ENCODE peak calls at places on chromosomes 7 and 10, in four cellular contexts. One of them, this sample, is unnamed.

GRCh38 chr7:116793795-116794360 is 68.5 kb upstream of the CAPZA2 start:
- DNase-seq in GM23338: no peak
- DNase-seq in HFFc6: no peak
- DNase-seq in breast epithelium: no peak
- DNase-seq in this sample: no peak

GRCh38 chr10:71812016-71812912 is 38.8 kb downstream of the PSAP start:
- DNase-seq in HFFc6: peak
- DNase-seq in GM23338: peak
- DNase-seq in breast epithelium: no peak
- DNase-seq in this sample: no peak

GRCh38 chr10:112724404-112724991 is 225.5 kb upstream of the TCF7L2 start:
- DNase-seq in HFFc6: no peak
- DNase-seq in GM23338: no peak
- DNase-seq in breast epithelium: no peak
- DNase-seq in this sample: no peak

GRCh38 chr7:27641576-27642230 is 21.0 kb downstream of the HIBADH start:
- DNase-seq in GM23338: no peak
- DNase-seq in breast epithelium: no peak
- DNase-seq in HFFc6: no peak
- DNase-seq in this sample: no peak

GRCh38 chr10:67402620-67403019 is 293.4 kb downstream of the CTNNA3 start:
- DNase-seq in GM23338: no peak
- DNase-seq in HFFc6: no peak
- DNase-seq in breast epithelium: no peak
- DNase-seq in this sample: no peak

GRCh38 chr7:100489824-100490223 is 6.1 kb downstream of the NYAP1 start:
- DNase-seq in breast epithelium: no peak
- DNase-seq in GM23338: peak
- DNase-seq in HFFc6: peak
- DNase-seq in this sample: peak

GRCh38 chr10:11824825-11825224 is 1.7 kb downstream of the PROSER2 start:
- DNase-seq in GM23338: no peak
- DNase-seq in breast epithelium: no peak
- DNase-seq in HFFc6: no peak
- DNase-seq in this sample: no peak

GRCh38 chr7:130913721-130914588 is 179.9 kb upstream of the KLF14 start:
- DNase-seq in breast epithelium: no peak
- DNase-seq in GM23338: no peak
- DNase-seq in HFFc6: no peak
- DNase-seq in this sample: no peak

GRCh38 chr10:60363187-60363586 is 26.5 kb downstream of the ANK3 start:
- DNase-seq in GM23338: no peak
- DNase-seq in HFFc6: no peak
- DNase-seq in breast epithelium: no peak
- DNase-seq in this sample: no peak

GRCh38 chr10:15306881-15307280 is 64.2 kb downstream of the FAM171A1 start:
- DNase-seq in HFFc6: no peak
- DNase-seq in GM23338: no peak
- DNase-seq in breast epithelium: no peak
- DNase-seq in this sample: no peak

GRCh38 chr7:45920543-45921380 is at the start of gene IGFBP3:
- DNase-seq in GM23338: peak
- DNase-seq in HFFc6: peak
- DNase-seq in breast epithelium: no peak
- DNase-seq in this sample: no peak

GRCh38 chr7:12893292-12893691 is 205.9 kb downstream of the ARL4A start:
- DNase-seq in breast epithelium: no peak
- DNase-seq in HFFc6: no peak
- DNase-seq in GM23338: no peak
- DNase-seq in this sample: no peak

GRCh38 chr10:73886085-73886529 is 11.8 kb upstream of the CAMK2G start:
- DNase-seq in breast epithelium: peak
- DNase-seq in HFFc6: peak
- DNase-seq in GM23338: peak
- DNase-seq in this sample: no peak

GRCh38 chr7:55188590-55189446 is 170.0 kb downstream of the EGFR start:
- DNase-seq in HFFc6: no peak
- DNase-seq in breast epithelium: no peak
- DNase-seq in GM23338: no peak
- DNase-seq in this sample: no peak

GRCh38 chr7:33080326-33080725 is 17.8 kb upstream of the NT5C3A start:
- DNase-seq in HFFc6: no peak
- DNase-seq in breast epithelium: no peak
- DNase-seq in GM23338: peak
- DNase-seq in this sample: no peak

GRCh38 chr7:122748195-122748594 is 45.5 kb upstream of the RNF148 start:
- DNase-seq in breast epithelium: no peak
- DNase-seq in HFFc6: no peak
- DNase-seq in GM23338: no peak
- DNase-seq in this sample: no peak

GRCh38 chr7:157552295-157552993 is 215.6 kb downstream of the DNAJB6 start:
- DNase-seq in HFFc6: no peak
- DNase-seq in GM23338: no peak
- DNase-seq in breast epithelium: peak
- DNase-seq in this sample: no peak

GRCh38 chr10:27801171-27801785 is 55.7 kb upstream of the MKX start:
- DNase-seq in breast epithelium: no peak
- DNase-seq in HFFc6: no peak
- DNase-seq in GM23338: no peak
- DNase-seq in this sample: no peak

GRCh38 chr10:72204296-72204695 is 11.5 kb upstream of the ANAPC16 start:
- DNase-seq in HFFc6: no peak
- DNase-seq in breast epithelium: no peak
- DNase-seq in GM23338: no peak
- DNase-seq in this sample: no peak

GRCh38 chr10:44478040-44478439 is 93.1 kb upstream of the CXCL12 start:
- DNase-seq in HFFc6: no peak
- DNase-seq in breast epithelium: no peak
- DNase-seq in GM23338: no peak
- DNase-seq in this sample: no peak

GRCh38 chr10:44473146-44473545 is 88.2 kb upstream of the CXCL12 start:
- DNase-seq in GM23338: no peak
- DNase-seq in HFFc6: no peak
- DNase-seq in breast epithelium: no peak
- DNase-seq in this sample: no peak

GRCh38 chr10:44476421-44476820 is 91.5 kb upstream of the CXCL12 start:
- DNase-seq in HFFc6: no peak
- DNase-seq in GM23338: no peak
- DNase-seq in breast epithelium: no peak
- DNase-seq in this sample: no peak

GRCh38 chr10:44479306-44479705 is 94.4 kb upstream of the CXCL12 start:
- DNase-seq in breast epithelium: no peak
- DNase-seq in HFFc6: no peak
- DNase-seq in GM23338: no peak
- DNase-seq in this sample: no peak

DNA sequence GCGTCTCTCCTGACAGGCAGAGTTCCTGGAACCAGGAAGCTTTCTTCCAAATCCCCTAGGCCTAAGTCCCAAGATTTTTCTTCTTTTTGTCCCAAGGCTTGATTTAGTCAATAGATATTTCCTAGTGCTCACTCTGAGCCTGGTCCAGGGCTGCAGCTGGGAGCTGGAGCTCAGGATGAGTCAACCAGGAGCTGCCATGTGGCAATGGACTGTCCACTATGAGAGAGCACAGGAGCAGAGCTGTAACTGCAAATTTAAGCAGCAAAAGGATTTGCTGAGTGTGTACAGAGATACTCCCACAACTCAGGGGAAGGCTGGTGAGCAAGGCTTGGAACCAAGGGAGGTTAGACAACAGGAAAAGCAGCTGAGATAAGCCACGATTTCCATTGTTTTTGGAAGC is 92.1 kb upstream of the CXCL12 start:
- DNase-seq in breast epithelium: no peak
- DNase-seq in GM23338: no peak
- DNase-seq in HFFc6: peak
- DNase-seq in this sample: no peak
- TF ChIP-seq CTCF in breast epithelium: no peak
- TF ChIP-seq CTCF in GM23338: no peak
- TF ChIP-seq CTCF in HFFc6: no peak
- TF ChIP-seq CTCF in this sample: no peak

GRCh38 chr10:87622290-87623004 is 37.2 kb upstream of the PAPSS2 start:
- DNase-seq in HFFc6: no peak
- DNase-seq in GM23338: peak
- DNase-seq in breast epithelium: no peak
- DNase-seq in this sample: no peak
- TF ChIP-seq CTCF in HFFc6: no peak
- TF ChIP-seq CTCF in GM23338: peak
- TF ChIP-seq CTCF in breast epithelium: no peak
- TF ChIP-seq CTCF in this sample: peak

DNA sequence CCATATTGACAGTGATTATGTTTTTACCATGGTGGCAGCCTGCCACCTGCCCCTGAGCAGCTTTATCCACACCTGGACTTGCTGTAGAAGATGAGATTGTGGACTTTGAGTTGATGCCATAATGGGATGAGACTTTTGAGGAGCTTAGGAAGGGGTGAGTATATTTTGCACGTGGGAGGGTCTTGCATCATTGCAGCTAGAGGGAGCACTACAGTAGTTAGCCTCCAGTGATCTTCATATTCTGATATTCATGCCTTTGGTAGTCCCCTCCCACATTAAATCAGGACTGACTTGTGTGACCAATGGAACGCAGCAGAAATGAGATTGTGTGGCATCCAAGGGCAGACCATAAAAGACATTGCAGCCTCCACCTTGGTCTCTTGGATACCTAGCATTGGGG is 18.2 kb upstream of the COL13A1 start:
- DNase-seq in HFFc6: no peak
- DNase-seq in breast epithelium: no peak
- DNase-seq in GM23338: no peak
- DNase-seq in this sample: no peak
- TF ChIP-seq CTCF in HFFc6: peak
- TF ChIP-seq CTCF in breast epithelium: no peak
- TF ChIP-seq CTCF in GM23338: peak
- TF ChIP-seq CTCF in this sample: no peak

GRCh38 chr10:125284875-125285597 is 124.7 kb upstream of the CTBP2 start:
- DNase-seq in HFFc6: peak
- DNase-seq in breast epithelium: no peak
- DNase-seq in GM23338: peak
- DNase-seq in this sample: no peak

GRCh38 chr10:125281091-125281490 is 120.7 kb upstream of the CTBP2 start:
- DNase-seq in GM23338: no peak
- DNase-seq in breast epithelium: no peak
- DNase-seq in HFFc6: no peak
- DNase-seq in this sample: no peak

GRCh38 chr10:125283831-125284614 is 123.7 kb upstream of the CTBP2 start:
- DNase-seq in HFFc6: no peak
- DNase-seq in breast epithelium: no peak
- DNase-seq in GM23338: no peak
- DNase-seq in this sample: no peak

DNA sequence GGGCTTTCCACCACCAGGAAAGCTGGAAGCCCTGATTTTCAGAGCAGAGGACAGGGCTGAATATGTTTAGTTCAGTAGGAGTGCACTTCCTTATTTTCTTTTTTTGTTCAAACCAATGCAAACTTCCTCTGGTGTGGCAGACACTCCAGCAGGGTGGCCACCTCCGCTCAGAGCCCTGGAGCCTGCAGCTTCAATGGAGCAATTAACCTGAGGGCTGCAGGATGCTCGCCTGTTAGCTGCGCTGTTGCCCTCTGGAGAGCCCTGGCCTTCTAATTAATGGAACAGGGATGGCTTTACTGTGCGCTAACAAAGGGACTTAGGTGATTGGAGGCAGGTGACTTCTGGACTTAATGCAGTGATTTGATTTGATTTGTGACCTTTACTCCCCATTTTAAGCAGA is 122.8 kb upstream of the CTBP2 start:
- DNase-seq in breast epithelium: no peak
- DNase-seq in HFFc6: no peak
- DNase-seq in GM23338: peak
- DNase-seq in this sample: no peak
- TF ChIP-seq CTCF in breast epithelium: no peak
- TF ChIP-seq CTCF in HFFc6: no peak
- TF ChIP-seq CTCF in GM23338: no peak
- TF ChIP-seq CTCF in this sample: no peak

GRCh38 chr7:6011541-6011940 is 2.5 kb downstream of the AIMP2 start:
- DNase-seq in breast epithelium: no peak
- DNase-seq in HFFc6: no peak
- DNase-seq in GM23338: no peak
- DNase-seq in this sample: no peak

GRCh38 chr7:6012355-6013104 is 3.5 kb downstream of the AIMP2 start:
- DNase-seq in HFFc6: peak
- DNase-seq in breast epithelium: no peak
- DNase-seq in GM23338: no peak
- DNase-seq in this sample: no peak

DNA sequence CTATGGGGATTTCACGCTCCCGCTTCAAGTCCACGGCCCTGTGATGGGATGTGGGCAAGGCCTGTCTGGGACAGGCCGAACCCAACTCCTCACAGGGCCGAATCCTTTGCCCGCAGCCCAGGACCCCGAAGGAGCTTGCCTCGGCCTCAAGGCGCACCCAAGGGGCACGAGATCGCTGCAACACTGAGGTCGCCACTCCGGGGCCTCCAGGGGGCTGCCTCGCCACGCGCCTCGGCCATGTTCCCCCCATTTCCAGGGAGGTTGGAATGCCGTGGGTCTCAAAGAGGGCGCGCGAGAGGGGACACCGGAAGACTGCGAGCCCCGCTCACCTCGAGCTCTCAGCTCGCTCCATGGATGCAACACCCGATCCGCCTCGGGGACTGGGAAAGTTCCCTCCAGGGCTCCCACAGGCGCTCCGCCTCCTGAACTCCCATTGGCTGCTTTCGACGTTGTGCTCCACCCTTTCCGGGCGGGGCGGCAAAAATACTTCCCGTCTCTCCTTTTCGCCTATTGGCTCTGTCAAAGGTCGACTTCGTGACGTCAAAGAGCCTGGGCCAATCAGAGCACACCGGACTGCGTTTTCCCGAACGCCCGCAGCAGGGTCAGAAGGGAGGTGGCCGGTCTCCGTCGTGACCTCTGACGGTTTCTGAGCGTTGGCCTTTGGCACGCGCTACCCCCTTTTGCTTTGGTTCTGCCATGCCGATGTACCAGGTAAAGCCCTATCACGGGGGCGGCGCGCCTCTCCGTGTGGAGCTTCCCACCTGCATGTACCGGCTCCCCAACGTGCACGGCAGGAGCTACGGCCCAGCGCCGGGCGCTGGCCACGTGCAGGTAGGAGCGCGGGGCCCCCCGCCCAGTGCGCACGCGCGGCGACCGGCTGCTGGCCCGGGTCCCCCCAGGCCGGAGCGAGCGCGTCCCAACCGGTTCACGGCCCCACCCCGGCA is at the start of the genes AIMP2 and PMS2:
- DNase-seq in GM23338: peak
- DNase-seq in HFFc6: peak
- DNase-seq in breast epithelium: peak
- DNase-seq in this sample: peak
- TF ChIP-seq CTCF in GM23338: no peak
- TF ChIP-seq CTCF in HFFc6: peak
- TF ChIP-seq CTCF in breast epithelium: no peak
- TF ChIP-seq CTCF in this sample: peak

GRCh38 chr7:2103071-2103898 is 129.5 kb downstream of the MAD1L1 start:
- DNase-seq in GM23338: no peak
- DNase-seq in breast epithelium: no peak
- DNase-seq in HFFc6: no peak
- DNase-seq in this sample: no peak
- TF ChIP-seq CTCF in GM23338: no peak
- TF ChIP-seq CTCF in breast epithelium: no peak
- TF ChIP-seq CTCF in HFFc6: no peak
- TF ChIP-seq CTCF in this sample: peak

This sample was measured in retinal pigment epithelial cell.